ENCODE peak calls at places on chromosomes 7 and 10, in four cellular contexts. D is K562, X is HepG2, G is H1. Z is an unnamed sample.

GRCh38 chr10:123551259-123551658 is 114.9 kb upstream of the GPR26 start:
- DNase-seq in D (no peak), X (no peak), G (peak), Z (no peak)

GRCh38 chr7:140330595-140330994 is 67.7 kb downstream of the SLC37A3 start:
- DNase-seq in D (no peak), X (no peak), G (no peak), Z (no peak)

GRCh38 chr7:24653316-24654085 is 80.2 kb downstream of the PALS2 start:
- DNase-seq in D (no peak), X (no peak), G (no peak), Z (no peak)

GRCh38 chr10:133327651-133328357 is 8.9 kb downstream of the CALY start:
- DNase-seq in D (no peak), X (no peak), G (no peak), Z (no peak)

GRCh38 chr7:37441405-37441797 is 7.3 kb downstream of the ELMO1 start:
- DNase-seq in D (no peak), X (no peak), G (no peak), Z (no peak)

GRCh38 chr10:77586719-77587423 is 50.7 kb downstream of the KCNMA1 start:
- DNase-seq in D (no peak), X (no peak), G (no peak), Z (no peak)

GRCh38 chr10:46299531-46300366 is 13.0 kb downstream of the ANTXRL start:
- DNase-seq in D (no peak), X (no peak), G (peak), Z (no peak)

GRCh38 chr7:95690367-95690947 is 81.9 kb upstream of the DYNC1I1 start:
- DNase-seq in D (peak), X (peak), G (no peak), Z (no peak)

GRCh38 chr7:106462365-106462859 is 177.6 kb upstream of the NAMPT start:
- DNase-seq in D (peak), X (peak), G (no peak), Z (no peak)

GRCh38 chr10:8365935-8366911 is 311.7 kb downstream of the GATA3 start:
- DNase-seq in D (no peak), X (peak), G (no peak), Z (no peak)
- TF ChIP-seq JUN in D (no peak), X (no peak), G (no peak), Z (no peak)

GRCh38 chr7:111424768-111425167 is 137.5 kb downstream of the IMMP2L start:
- DNase-seq in D (no peak), X (peak), G (no peak), Z (no peak)
- TF ChIP-seq SP1 in D (no peak), X (no peak), G (no peak), Z (no peak)

DNA sequence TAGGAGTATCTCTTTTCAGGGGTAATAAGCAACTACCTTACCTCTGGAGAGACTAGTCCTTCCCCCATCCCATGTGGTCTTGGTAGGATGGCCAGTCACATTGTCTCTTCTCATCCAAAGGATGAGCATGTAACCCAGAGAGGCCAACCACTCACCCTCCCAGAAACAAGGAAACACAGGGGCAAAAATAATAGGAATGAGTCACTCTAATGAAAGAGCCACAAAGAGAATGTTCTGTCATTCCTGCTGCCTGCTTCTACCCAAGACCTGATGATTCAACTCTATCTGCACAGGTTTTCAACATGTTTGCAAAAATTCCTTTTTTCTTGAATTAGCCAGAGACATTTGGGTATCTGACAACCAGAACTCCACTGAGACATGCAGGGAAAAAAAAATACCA is 99.3 kb upstream of the NFE2L3 start:
- DNase-seq in D (no peak), X (no peak), G (no peak), Z (no peak)
- TF ChIP-seq CREB1 in D (no peak), X (no peak), G (no peak), Z (no peak)

GRCh38 chr7:81957517-81957916 is 187.7 kb upstream of the HGF start:
- DNase-seq in D (no peak), X (no peak), G (no peak), Z (no peak)
- TF ChIP-seq JUN in D (no peak), X (no peak), G (no peak), Z (no peak)

DNA sequence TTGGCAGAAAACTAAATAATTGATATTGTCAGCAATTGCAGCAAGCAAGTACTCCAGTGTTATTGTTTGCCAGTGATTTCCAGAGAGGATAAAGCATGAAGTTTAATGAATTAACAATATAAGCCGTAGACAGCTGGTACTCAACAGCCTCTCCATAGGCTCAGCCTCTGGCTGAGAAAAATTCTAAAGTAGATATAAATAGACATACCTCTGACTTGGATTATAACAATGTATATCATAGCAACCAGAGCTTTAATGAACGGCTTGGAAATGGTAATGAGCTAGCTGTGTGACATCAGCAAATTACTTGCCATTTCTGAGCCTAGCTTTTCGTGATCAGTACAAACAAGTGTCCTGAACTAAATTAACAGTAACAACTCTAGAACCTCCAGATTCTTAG is 1055.4 kb upstream of the AUTS2 start:
- DNase-seq in D (no peak), X (no peak), G (no peak), Z (no peak)
- TF ChIP-seq SP1 in D (no peak), X (no peak), G (no peak), Z (no peak)

Z was measured in WTC11.